ENCODE peak calls at places on chromosomes 16 and 17, in four cellular contexts. P, O, B and D are unnamed samples.
A peak's percentile ranks its signal among the peaks of the same experiment; 100 is the strongest.

GRCh38 chr17:36507266-36507665 is 20.8 kb downstream of the ZNHIT3 start:
- DNase-seq in O (no peak), P (no peak), B (no peak), D (no peak)

GRCh38 chr17:43840814-43841213 is 6.2 kb upstream of the CD300LG start:
- DNase-seq in O (peak; percentile 19), B (peak; percentile 26), P (no peak), D (no peak)

GRCh38 chr16:27427538-27427937 is 25.6 kb downstream of the IL21R start:
- DNase-seq in O (no peak), P (no peak), B (no peak), D (no peak)

GRCh38 chr16:83835972-83836566 is 28.3 kb downstream of the HSBP1 start:
- DNase-seq in P (no peak), O (peak; percentile 85), B (peak; percentile 63), D (no peak)

GRCh38 chr17:55689672-55690071 is 33.0 kb downstream of the TMEM100 start:
- DNase-seq in O (no peak), B (no peak), P (no peak), D (no peak)

GRCh38 chr16:1915732-1916653 is 2.2 kb downstream of the HS3ST6 start:
- DNase-seq in B (no peak), O (peak; percentile 64), P (no peak), D (no peak)

GRCh38 chr17:47188266-47188665 is 829 bp downstream of the CDC27 start:
- DNase-seq in O (peak; percentile 82), P (no peak), B (peak; percentile 47), D (no peak)

GRCh38 chr17:80970044-80970761 is 21.4 kb upstream of the CHMP6 start:
- DNase-seq in O (peak; percentile 97), B (peak; percentile 57), P (peak; percentile 46), D (no peak)

GRCh38 chr17:18066866-18067265 is 20.9 kb upstream of the DRG2 start:
- DNase-seq in P (no peak), B (no peak), O (no peak), D (no peak)

GRCh38 chr17:50514936-50515702 is 6.9 kb downstream of the MYCBPAP start:
- DNase-seq in P (no peak), B (no peak), O (peak; percentile 83), D (no peak)

GRCh38 chr16:49183911-49184310 is 97.7 kb downstream of the CBLN1 start:
- DNase-seq in B (peak; percentile 52), O (no peak), P (peak; percentile 49), D (no peak)

GRCh38 chr16:80670170-80670865 is 129.5 kb downstream of the DYNLRB2 start:
- DNase-seq in B (no peak), P (no peak), O (no peak), D (no peak)

GRCh38 chr17:34082404-34082803 is 172.7 kb upstream of the CCL2 start:
- DNase-seq in O (no peak), P (no peak), B (no peak), D (no peak)

GRCh38 chr17:66751771-66752170 is 83.1 kb upstream of the CACNG5 start:
- DNase-seq in O (no peak), P (no peak), B (no peak), D (no peak)

GRCh38 chr17:31202968-31203367 is 94.1 kb downstream of the OMG start:
- DNase-seq in P (no peak), O (no peak), B (no peak), D (no peak)

GRCh38 chr17:55625516-55625915 is 97.1 kb downstream of the TMEM100 start:
- DNase-seq in B (no peak), O (no peak), P (no peak), D (no peak)

GRCh38 chr16:51119576-51120288 is 31.3 kb downstream of the SALL1 start:
- DNase-seq in P (no peak), B (no peak), O (no peak), D (no peak)

GRCh38 chr17:28053725-28054124 is 11.2 kb downstream of the NLK start:
- DNase-seq in P (no peak), O (no peak), B (no peak), D (no peak)

GRCh38 chr17:64920419-64921172 is 1.3 kb upstream of the LRRC37A3 start:
- DNase-seq in O (peak; percentile 86), P (peak; percentile 28), B (no peak), D (no peak)

GRCh38 chr16:75433732-75434413 is 570 bp upstream of the CFDP1 start:
- DNase-seq in B (peak; percentile 72), O (peak; percentile 82), P (peak; percentile 90), D (peak; percentile 36)

GRCh38 chr17:58330997-58331814 is 2.6 kb upstream of the TSPOAP1 start:
- DNase-seq in O (peak; percentile 62), P (no peak), B (no peak), D (no peak)

GRCh38 chr17:79803997-79804855 is 7.3 kb upstream of the CBX8 start:
- DNase-seq in O (no peak), B (no peak), P (peak; percentile 55), D (no peak)

GRCh38 chr17:50546701-50547034 is 306 bp upstream of the SPATA20 start:
- DNase-seq in P (no peak), B (no peak), O (no peak), D (no peak)

GRCh38 chr16:58331024-58331707 is 36.3 kb upstream of the PRSS54 start:
- DNase-seq in P (peak; percentile 22), B (no peak), O (no peak), D (no peak)

GRCh38 chr16:88633684-88634140 is 4.7 kb upstream of the IL17C start:
- DNase-seq in P (peak; percentile 69), B (no peak), O (peak; percentile 94), D (no peak)

GRCh38 chr17:80219777-80220708 is at the start of the genes SGSH and SLC26A11:
- DNase-seq in B (peak; percentile 63), O (peak; percentile 100), P (peak; percentile 92), D (no peak)

GRCh38 chr17:11628374-11628773 is 30.1 kb downstream of the DNAH9 start:
- DNase-seq in B (no peak), O (no peak), P (no peak), D (no peak)

GRCh38 chr17:77968788-77969187 is 10.3 kb downstream of the TNRC6C start:
- DNase-seq in O (no peak), P (no peak), B (no peak), D (no peak)
- H3K79me2 ChIP-seq in O (peaks cover 30% of the 10 kb centered on the region), P (peaks cover 96% of the 10 kb centered on the region), B (no peaks in the 10 kb centered on the region), D (no peaks in the 10 kb centered on the region)

GRCh38 chr16:85471469-85472431 is 141.4 kb upstream of the GSE1 start:
- DNase-seq in O (no peak), B (peak; percentile 80), P (peak; percentile 30), D (no peak)
- TF ChIP-seq CTCF in O (no peak), B (peak; percentile 31), P (no peak), D (peak; percentile 17)

GRCh38 chr16:20889625-20890275 is 10.4 kb downstream of the DCUN1D3 start:
- DNase-seq in O (no peak), B (no peak), P (no peak), D (no peak)

GRCh38 chr16:20897253-20897896 is 2.8 kb downstream of the DCUN1D3 start:
- DNase-seq in B (peak; percentile 20), O (peak; percentile 35), P (peak; percentile 54), D (no peak)

GRCh38 chr16:20898938-20899502 is 1.1 kb downstream of the DCUN1D3 start:
- DNase-seq in P (peak; percentile 31), B (no peak), O (peak; percentile 78), D (no peak)

GRCh38 chr16:20897897-20898296 is 2.3 kb downstream of the DCUN1D3 start:
- DNase-seq in B (no peak), O (peak; percentile 34), P (peak; percentile 30), D (no peak)

DNA sequence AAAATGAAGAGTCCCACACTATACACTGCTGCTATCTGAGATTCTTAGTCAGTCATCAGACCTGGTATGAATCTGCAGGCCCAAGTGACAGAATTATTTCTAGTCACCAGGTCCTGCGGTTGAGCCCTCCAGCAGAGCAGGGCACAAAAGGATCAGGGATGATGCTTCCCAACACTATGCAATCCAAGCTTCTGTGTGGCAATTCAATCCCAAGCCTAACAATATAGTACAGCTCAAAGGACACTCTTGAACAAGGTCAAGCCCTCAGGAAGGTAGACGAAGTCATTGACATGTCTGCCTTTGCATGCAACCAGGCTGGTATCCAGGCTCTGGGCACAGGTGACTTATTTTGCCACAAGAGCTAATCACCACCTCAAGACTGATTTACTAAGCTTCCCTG is 5.8 kb downstream of the DCUN1D3 start:
- DNase-seq in B (no peak), P (no peak), O (no peak), D (no peak)
- H3K79me2 ChIP-seq in B (peaks cover 94% of the 10 kb centered on the region), P (peaks cover 98% of the 10 kb centered on the region), O (peaks cover 100% of the 10 kb centered on the region), D (peaks cover 94% of the 10 kb centered on the region)

GRCh38 chr17:59561042-59561441 is 4.4 kb upstream of the DHX40 start:
- DNase-seq in P (peak; percentile 7), O (no peak), B (peak; percentile 61), D (no peak)

GRCh38 chr17:59558039-59558438 is 7.4 kb upstream of the DHX40 start:
- DNase-seq in O (no peak), P (no peak), B (no peak), D (no peak)

DNA sequence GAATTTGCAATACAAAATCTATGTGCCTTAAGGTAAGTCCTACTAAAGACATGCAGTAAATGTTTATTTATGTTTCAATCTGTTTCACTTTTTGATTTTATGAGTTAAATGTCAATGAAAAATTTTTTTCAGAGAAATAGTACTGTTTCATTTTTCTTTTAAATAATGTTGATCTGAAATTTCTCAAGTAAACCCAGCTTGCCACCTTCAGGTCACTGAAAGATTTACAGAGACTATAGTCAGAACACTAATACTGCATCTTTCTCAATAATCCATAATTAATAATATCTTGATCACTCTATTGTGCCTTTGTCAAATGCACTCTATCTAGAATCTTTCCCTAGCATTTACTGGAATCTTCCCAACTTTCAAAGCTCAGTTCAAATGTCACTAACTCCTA is 6.5 kb upstream of the DHX40 start:
- DNase-seq in P (peak; percentile 19), O (no peak), B (peak; percentile 33), D (no peak)
- TF ChIP-seq CTCF in P (peak; percentile 44), O (peak; percentile 43), B (peak; percentile 63), D (no peak)

DNA sequence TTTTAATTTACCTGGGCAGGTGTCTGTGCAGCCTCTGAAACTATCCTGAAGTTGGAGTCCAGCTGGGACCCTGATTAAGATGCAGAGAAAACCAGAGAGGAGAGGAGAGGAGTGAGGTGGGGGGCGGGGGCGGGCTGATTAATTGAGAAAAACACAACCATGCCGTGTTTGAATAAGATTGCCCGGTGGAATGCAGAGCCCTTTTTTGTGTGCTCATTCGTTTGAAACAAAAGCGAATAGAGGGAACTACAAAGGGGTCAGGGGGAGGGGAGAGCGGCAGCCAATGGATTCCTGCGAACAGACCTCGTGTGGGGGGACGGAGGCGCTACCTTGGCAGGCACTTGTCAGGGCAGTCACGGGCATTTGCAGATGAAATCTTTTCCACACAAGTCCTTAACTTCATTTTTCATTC is 355.8 kb downstream of the SOX9 start:
- DNase-seq in O (no peak), P (no peak), B (no peak), D (no peak)
- H3K79me2 ChIP-seq in O (peaks cover 2% of the 10 kb centered on the region), P (peaks cover 78% of the 10 kb centered on the region), B (peaks cover 94% of the 10 kb centered on the region), D (peaks cover 93% of the 10 kb centered on the region)

GRCh38 chr16:67248401-67249177 is at the start of gene SLC9A5:
- DNase-seq in O (peak; percentile 91), P (peak; percentile 40), B (no peak), D (no peak)
- TF ChIP-seq CTCF in O (no peak), P (peak; percentile 11), B (no peak), D (peak; percentile 49)